ENCODE peak calls at places on chromosomes 5 and 9, in five cellular contexts. P, C, Y, T and G are unnamed samples.

GRCh38 chr5:149694007-149694406 is 36.1 kb upstream of the PPARGC1B start:
- DNase-seq in P (no peak), C (no peak), Y (no peak), T (no peak), G (no peak)

GRCh38 chr5:122351416-122352157 is 39.5 kb downstream of the SNCAIP start:
- DNase-seq in P (no peak), C (no peak), Y (peak), T (no peak), G (no peak)

GRCh38 chr5:167096816-167097215 is 1194.6 kb upstream of the WWC1 start:
- DNase-seq in P (no peak), C (no peak), Y (no peak), T (no peak), G (no peak)

GRCh38 chr9:72309366-72310133 is 55.5 kb downstream of the ZFAND5 start:
- DNase-seq in P (no peak), C (no peak), Y (no peak), T (no peak), G (no peak)

GRCh38 chr5:131947445-131947844 is 2.0 kb upstream of the MEIKIN start:
- DNase-seq in P (no peak), C (no peak), Y (no peak), T (no peak), G (no peak)

GRCh38 chr5:67526793-67527192 is 330.2 kb upstream of the CD180 start:
- DNase-seq in P (no peak), C (no peak), Y (no peak), T (no peak), G (no peak)

GRCh38 chr9:137506702-137507171 is 43.5 kb downstream of the PNPLA7 start:
- DNase-seq in P (no peak), C (no peak), Y (no peak), T (no peak), G (no peak)

GRCh38 chr5:130652178-130652577 is 512.9 kb downstream of the HINT1 start:
- DNase-seq in P (no peak), C (no peak), Y (no peak), T (no peak), G (no peak)

GRCh38 chr5:159340511-159340910 is 10.2 kb upstream of the IL12B start:
- DNase-seq in P (no peak), C (no peak), Y (no peak), T (no peak), G (no peak)

GRCh38 chr9:133510926-133511505 is 13.7 kb downstream of the MYMK start:
- DNase-seq in P (no peak), C (no peak), Y (no peak), T (no peak), G (no peak)

GRCh38 chr5:169599451-169599850 is 15.9 kb downstream of the SPDL1 start:
- DNase-seq in P (no peak), C (no peak), Y (no peak), T (no peak), G (no peak)

GRCh38 chr9:86405926-86406325 is 51.7 kb upstream of the TUT7 start:
- DNase-seq in P (no peak), C (no peak), Y (no peak), T (no peak), G (no peak)

GRCh38 chr5:40623480-40624420 is 56.0 kb upstream of the PTGER4 start:
- DNase-seq in P (no peak), C (no peak), Y (no peak), T (no peak), G (no peak)

GRCh38 chr9:77521091-77521490 is 127.0 kb downstream of the GNA14 start:
- DNase-seq in P (no peak), C (no peak), Y (no peak), T (no peak), G (no peak)

GRCh38 chr9:131087354-131087893 is 8.9 kb upstream of the AIF1L start:
- DNase-seq in P (no peak), C (no peak), Y (no peak), T (no peak), G (no peak)

GRCh38 chr5:43027054-43027785 is 12.9 kb downstream of the ANXA2R start:
- DNase-seq in P (no peak), C (no peak), Y (no peak), T (no peak), G (no peak)

GRCh38 chr5:153147891-153148623 is 342.4 kb upstream of the GRIA1 start:
- DNase-seq in P (no peak), C (peak), Y (no peak), T (no peak), G (peak)

GRCh38 chr5:148145916-148146315 is 22.4 kb upstream of the SPINK14 start:
- DNase-seq in P (no peak), C (peak), Y (peak), T (no peak), G (no peak)

GRCh38 chr5:31720811-31721345 is 81.9 kb downstream of the PDZD2 start:
- DNase-seq in P (no peak), C (no peak), Y (no peak), T (no peak), G (no peak)

GRCh38 chr5:34487202-34487879 is 168.8 kb upstream of the RAI14 start:
- DNase-seq in P (no peak), C (no peak), Y (no peak), T (no peak), G (no peak)

GRCh38 chr9:127561491-127562270 is 50.4 kb upstream of the STXBP1 start:
- DNase-seq in P (no peak), C (peak), Y (peak), T (no peak), G (peak)

GRCh38 chr5:180069589-180070247 is 1.8 kb downstream of the RNF130 start:
- DNase-seq in P (peak), C (no peak), Y (no peak), T (no peak), G (peak)

GRCh38 chr9:109228093-109228642 is 61.1 kb upstream of the FRRS1L start:
- DNase-seq in P (no peak), C (no peak), Y (no peak), T (no peak), G (no peak)

GRCh38 chr5:68320094-68320986 is 104.8 kb downstream of the PIK3R1 start:
- DNase-seq in P (no peak), C (peak), Y (peak), T (no peak), G (no peak)

GRCh38 chr9:34863426-34863825 is 94.7 kb upstream of the PHF24 start:
- DNase-seq in P (no peak), C (no peak), Y (no peak), T (no peak), G (no peak)

GRCh38 chr5:20030125-20030524 is 42.1 kb upstream of the CDH18 start:
- DNase-seq in P (no peak), C (no peak), Y (no peak), T (no peak), G (no peak)